ENCODE peak calls at places on chromosomes 4 and X, in nine cellular contexts. U is GM23338, P is uterus, B is body of pancreas, Y is GM12878, O is AG09309, E is lower lobe of right lung, I is stomach, T is mucosa of descending colon. W is an unnamed sample.
A peak's percentile ranks its signal among the peaks of the same experiment; 100 is the strongest.

GRCh38 chr4:22573198-22573597 is 57.3 kb upstream of the ADGRA3 start:
- DNase-seq in U (no peak), P (peak; percentile 28), B (peak; percentile 63), Y (no peak), O (no peak), E (peak; percentile 52), I (peak; percentile 76), T (no peak), W (peak; percentile 75)

GRCh38 chr4:174523003-174523693 is 860 bp upstream of the HPGD start:
- DNase-seq in U (peak; percentile 22), P (peak; percentile 26), B (no peak), Y (no peak), O (no peak), E (no peak), I (no peak), T (no peak), W (no peak)

GRCh38 chrX:120446503-120446902 is 22.6 kb downstream of the LAMP2 start:
- DNase-seq in U (no peak), P (no peak), B (no peak), Y (no peak), O (peak; percentile 11), E (no peak), I (no peak), T (no peak), W (no peak)

GRCh38 chrX:100358766-100359165 is 51.3 kb downstream of the PCDH19 start:
- DNase-seq in U (no peak), P (no peak), B (no peak), Y (no peak), O (no peak), E (no peak), I (no peak), T (no peak), W (no peak)

GRCh38 chr4:179196511-179196910 is 1754.3 kb upstream of the AGA start:
- DNase-seq in U (peak; percentile 34), P (no peak), B (no peak), Y (no peak), O (no peak), E (no peak), I (no peak), T (no peak), W (no peak)

GRCh38 chrX:7334253-7334935 is 186.4 kb upstream of the PUDP start:
- DNase-seq in U (no peak), P (no peak), B (no peak), Y (no peak), O (peak; percentile 76), E (no peak), I (no peak), T (no peak), W (no peak)

GRCh38 chr4:165364452-165365080 is 14.2 kb upstream of the CPE start:
- DNase-seq in U (no peak), P (peak; percentile 33), B (no peak), Y (no peak), O (no peak), E (no peak), I (no peak), T (no peak), W (no peak)

GRCh38 chr4:94410678-94411206 is 41.0 kb upstream of the PDLIM5 start:
- DNase-seq in U (no peak), P (peak; percentile 91), B (no peak), Y (no peak), O (no peak), E (no peak), I (no peak), T (no peak), W (peak; percentile 70)

GRCh38 chrX:154738013-154738738 is 12.7 kb downstream of the GAB3 start:
- DNase-seq in U (no peak), P (peak; percentile 67), B (peak; percentile 15), Y (no peak), O (no peak), E (no peak), I (no peak), T (no peak), W (no peak)

GRCh38 chrX:150846130-150846529 is 52.3 kb downstream of the CD99L2 start:
- DNase-seq in U (no peak), P (no peak), B (no peak), Y (no peak), O (no peak), E (no peak), I (no peak), T (no peak), W (no peak)

DNA sequence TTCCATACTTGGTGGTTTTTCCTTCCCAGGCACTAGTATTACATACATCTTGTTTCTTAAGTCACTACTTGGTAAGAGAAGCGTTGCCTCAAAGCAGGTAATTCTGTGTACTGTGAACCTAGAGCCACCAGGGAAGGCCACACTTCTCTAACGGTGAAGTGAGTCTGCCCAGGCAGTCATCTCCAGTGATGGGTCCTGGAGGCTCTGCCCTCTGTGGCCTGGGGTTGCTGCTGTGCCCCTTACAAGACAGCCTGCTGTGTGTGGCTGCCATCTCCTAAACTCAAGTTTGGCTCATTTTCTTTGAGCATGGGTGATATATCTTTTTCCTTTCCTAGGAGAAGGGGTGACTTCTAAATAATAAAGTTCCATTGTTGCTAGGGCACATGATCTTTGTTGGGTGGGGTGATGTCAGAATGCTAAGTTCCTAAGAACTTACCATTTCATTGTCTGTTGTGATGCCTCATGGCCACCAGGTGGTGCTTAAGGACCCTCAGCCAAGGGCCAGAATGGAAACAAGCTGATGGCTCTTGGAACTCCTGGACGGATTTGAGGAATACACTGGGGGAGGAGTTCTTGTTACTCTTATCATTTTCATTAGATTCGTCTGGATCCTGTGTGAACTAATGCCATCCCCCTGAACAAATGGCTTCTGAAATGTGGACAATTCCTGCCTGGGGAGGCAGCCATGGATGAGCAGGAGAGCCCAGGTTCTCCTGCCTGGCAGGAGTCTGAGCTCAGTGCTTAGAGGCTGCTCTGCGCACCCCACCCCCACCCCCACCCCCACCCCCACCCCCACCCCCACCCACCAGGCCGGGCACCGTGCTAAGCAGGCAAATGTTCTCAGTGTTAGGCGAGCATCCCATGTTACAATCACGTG is 41.1 kb upstream of the WDR1 start:
- DNase-seq in U (peak; percentile 89), P (peak; percentile 62), B (peak; percentile 55), Y (peak; percentile 9), O (no peak), E (peak; percentile 51), I (peak; percentile 62), T (no peak), W (no peak)
- H3K4me3 ChIP-seq in U (no peak overlapping the region), P (no peak overlapping the region), B (no peak overlapping the region), Y (no peak overlapping the region), O (no peak overlapping the region), E (no peak overlapping the region), I (no peak overlapping the region), T (no peak overlapping the region), W (no peak overlapping the region)

GRCh38 chrX:69263421-69263820 is 98.2 kb upstream of the PJA1 start:
- DNase-seq in U (peak; percentile 1), P (no peak), B (no peak), Y (no peak), O (no peak), E (no peak), I (no peak), T (no peak), W (no peak)
- TF ChIP-seq CTCF in U (no peak), P (no peak), B (no peak), Y (no peak), O (no peak), E (no peak), I (no peak), T (no peak), W (no peak)

GRCh38 chr4:6658635-6659075 is 18.2 kb downstream of the MRFAP1 start:
- DNase-seq in U (peak; percentile 72), P (no peak), B (no peak), Y (no peak), O (no peak), E (no peak), I (no peak), T (no peak), W (peak; percentile 84)
- H3K4me3 ChIP-seq in U (peak overlapping the region; percentile 53), P (peak overlapping the region; percentile 35), B (no peak overlapping the region), Y (no peak overlapping the region), O (peak overlapping the region; percentile 23), E (peak overlapping the region; percentile 51), I (peak overlapping the region; percentile 45), T (no peak overlapping the region), W (peak overlapping the region; percentile 46)

DNA sequence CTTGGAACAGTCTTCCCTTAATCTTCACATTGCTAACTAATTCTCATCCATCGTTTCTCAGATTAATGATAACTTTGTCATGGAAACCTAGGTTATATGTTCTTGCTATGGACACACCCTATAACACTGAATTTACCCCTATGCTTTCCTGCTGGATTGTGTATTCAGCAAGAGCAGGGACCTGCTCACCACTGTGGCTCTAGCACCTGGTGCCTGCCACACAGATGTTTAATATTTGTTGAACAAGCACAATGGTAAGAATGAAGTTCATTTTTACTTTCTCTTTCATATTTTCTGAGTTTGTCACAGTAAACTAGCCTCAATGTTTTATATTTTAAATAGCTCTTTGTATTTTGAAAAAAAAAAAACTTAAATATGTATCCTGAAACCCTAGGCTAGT is 734.0 kb upstream of the DIAPH2 start:
- DNase-seq in U (no peak), P (no peak), B (no peak), Y (no peak), O (no peak), E (no peak), I (no peak), T (no peak), W (no peak)
- TF ChIP-seq CTCF in U (no peak), P (no peak), B (no peak), Y (no peak), O (no peak), E (no peak), I (no peak), T (no peak), W (no peak)

GRCh38 chr4:113145147-113145518 is 95.7 kb downstream of the ANK2 start:
- DNase-seq in U (no peak), P (no peak), B (no peak), Y (no peak), O (no peak), E (no peak), I (no peak), T (no peak), W (no peak)
- H3K4me3 ChIP-seq in U (peak overlapping the region; percentile 12), P (no peak overlapping the region), B (no peak overlapping the region), Y (no peak overlapping the region), O (no peak overlapping the region), E (no peak overlapping the region), I (no peak overlapping the region), T (no peak overlapping the region), W (no peak overlapping the region)

DNA sequence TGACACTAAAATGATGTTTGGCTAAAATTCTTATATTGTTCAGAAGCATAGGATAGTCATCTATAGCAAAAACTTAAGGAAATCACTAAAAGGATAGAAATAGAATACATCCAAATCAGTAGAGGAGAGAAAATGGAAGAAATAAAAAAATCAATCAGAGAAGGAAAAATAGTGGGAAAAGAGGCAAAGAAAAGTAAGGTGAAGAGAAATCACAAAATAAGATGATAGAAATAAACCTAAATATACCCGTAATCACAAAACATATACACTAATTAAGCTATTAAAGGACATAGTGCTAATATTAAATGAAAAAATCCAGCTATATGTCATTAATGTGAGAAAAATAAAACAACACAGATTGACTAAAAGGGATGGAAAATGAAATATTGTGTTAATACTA is 6.3 kb downstream of the PGRMC2 start:
- DNase-seq in U (no peak), P (no peak), B (no peak), Y (no peak), O (no peak), E (no peak), I (no peak), T (no peak), W (no peak)
- TF ChIP-seq CTCF in U (no peak), P (no peak), B (no peak), Y (no peak), O (no peak), E (no peak), I (no peak), T (no peak), W (no peak)